ENCODE peak calls at places on chromosome 6, in seven cellular contexts. M is NCI-H1092 treated with DMSO at 0.1 percent for 48 hours, G is T follicular helper cell, X is uterus, B is T47D, L is NCI-H2171 treated with DMSO at 0.1 percent for 48 hours, Z is activated T-cell treated with anti-CD3 and anti-CD28 coated beads for 48 hours. P is an unnamed sample.
A peak's percentile ranks its signal among the peaks of the same experiment; 100 is the strongest.

GRCh38 chr6:162074641-162075040 is 652.9 kb downstream of the PRKN start:
- DNase-seq in Z (no peak), M (no peak), L (no peak), B (no peak), X (no peak), G (no peak), P (no peak)

GRCh38 chr6:42197574-42198362 is 3.0 kb upstream of the GUCA1B start:
- DNase-seq in Z (no peak), M (no peak), B (no peak), G (no peak), L (peak; percentile 91), X (peak; percentile 70), P (no peak)

GRCh38 chr6:141105481-141105880 is 1027.2 kb upstream of the GJE1 start:
- DNase-seq in X (no peak), B (no peak), Z (no peak), L (peak; percentile 46), M (no peak), G (no peak), P (no peak)

GRCh38 chr6:82843291-82843885 is 222.3 kb downstream of the UBE3D start:
- DNase-seq in L (no peak), M (no peak), G (no peak), B (no peak), Z (no peak), X (no peak), P (no peak)

GRCh38 chr6:137852346-137852745 is 14.7 kb upstream of the TNFAIP3 start:
- DNase-seq in X (no peak), B (no peak), L (no peak), Z (no peak), G (no peak), M (no peak), P (no peak)

GRCh38 chr6:1949533-1949932 is 295.9 kb downstream of the GMDS start:
- DNase-seq in B (no peak), L (no peak), Z (no peak), X (no peak), G (no peak), M (no peak), P (no peak)

GRCh38 chr6:71190809-71191208 is 97.8 kb upstream of the OGFRL1 start:
- DNase-seq in M (peak; percentile 11), X (no peak), B (no peak), Z (no peak), L (peak; percentile 10), G (no peak), P (no peak)

GRCh38 chr6:121595646-121596045 is 160.2 kb downstream of the GJA1 start:
- DNase-seq in B (no peak), Z (no peak), M (no peak), X (no peak), L (no peak), G (no peak), P (no peak)

GRCh38 chr6:158660331-158660730 is 10.5 kb downstream of the SYTL3 start:
- DNase-seq in G (no peak), X (no peak), L (peak; percentile 53), M (peak; percentile 42), B (no peak), Z (no peak), P (no peak)

GRCh38 chr6:158374020-158374419 is 61.8 kb downstream of the TULP4 start:
- DNase-seq in X (no peak), B (no peak), M (no peak), Z (no peak), G (no peak), L (no peak), P (no peak)

GRCh38 chr6:122381494-122382083 is 17.9 kb upstream of the HSF2 start:
- DNase-seq in X (peak; percentile 63), M (peak; percentile 47), G (peak; percentile 45), L (peak; percentile 70), Z (peak; percentile 41), B (no peak), P (peak; percentile 47)

GRCh38 chr6:146968041-146968760 is 236.0 kb upstream of the STXBP5 start:
- DNase-seq in G (no peak), Z (no peak), L (peak; percentile 76), M (no peak), X (no peak), B (peak; percentile 10), P (peak; percentile 42)

GRCh38 chr6:3919130-3919628 is 70.0 kb downstream of the FAM50B start:
- DNase-seq in L (peak; percentile 70), X (no peak), Z (no peak), M (no peak), G (no peak), B (no peak), P (no peak)

GRCh38 chr6:36135053-36135731 is 4.9 kb downstream of the MAPK13 start:
- DNase-seq in L (peak; percentile 59), X (no peak), G (no peak), Z (no peak), M (no peak), B (no peak), P (no peak)

GRCh38 chr6:157791461-157791860 is 31.6 kb upstream of the SNX9 start:
- DNase-seq in X (no peak), M (peak; percentile 61), L (peak; percentile 73), B (no peak), G (no peak), Z (no peak), P (no peak)

GRCh38 chr6:14763139-14763538 is 482.7 kb upstream of the JARID2 start:
- DNase-seq in B (no peak), X (no peak), M (no peak), L (peak; percentile 72), Z (no peak), G (no peak), P (no peak)

GRCh38 chr6:63352587-63353281 is 33.0 kb upstream of the LGSN start:
- DNase-seq in L (no peak), Z (no peak), X (peak; percentile 26), B (no peak), G (no peak), M (no peak), P (no peak)

GRCh38 chr6:5937936-5938706 is 68.6 kb downstream of the NRN1 start:
- DNase-seq in Z (no peak), M (no peak), L (no peak), B (no peak), G (no peak), X (no peak), P (no peak)

GRCh38 chr6:45609141-45609638 is 231.5 kb upstream of the SUPT3H start:
- DNase-seq in M (no peak), Z (no peak), B (no peak), X (no peak), L (no peak), G (no peak), P (no peak)

GRCh38 chr6:109790131-109790530 is 99.0 kb downstream of the FIG4 start:
- DNase-seq in X (no peak), M (no peak), Z (no peak), G (no peak), L (no peak), B (no peak), P (no peak)

GRCh38 chr6:36277946-36278465 is 8.1 kb downstream of the PNPLA1 start:
- DNase-seq in Z (no peak), X (no peak), L (no peak), G (no peak), M (no peak), B (no peak), P (no peak)

GRCh38 chr6:140174509-140174908 is 800.1 kb upstream of the CITED2 start:
- DNase-seq in Z (no peak), M (no peak), X (no peak), B (no peak), L (no peak), G (no peak), P (peak; percentile 17)

GRCh38 chr6:1864496-1864895 is 254.8 kb downstream of the FOXC1 start:
- DNase-seq in X (no peak), M (peak; percentile 0), L (peak; percentile 85), B (no peak), G (no peak), Z (no peak), P (no peak)

GRCh38 chr6:69096681-69097080 is 461.6 kb downstream of the ADGRB3 start:
- DNase-seq in L (no peak), Z (no peak), X (no peak), B (no peak), G (no peak), M (no peak), P (no peak)

GRCh38 chr6:165883851-165884640 is 221.0 kb upstream of the PDE10A start:
- DNase-seq in L (peak; percentile 1), G (no peak), M (no peak), B (no peak), Z (no peak), X (no peak), P (no peak)

GRCh38 chr6:22765015-22765414 is 195.6 kb downstream of the HDGFL1 start:
- DNase-seq in G (no peak), M (no peak), L (no peak), B (no peak), Z (no peak), X (no peak), P (no peak)

GRCh38 chr6:139277161-139277560 is 14.6 kb downstream of the TXLNB start:
- DNase-seq in G (no peak), B (no peak), L (no peak), X (no peak), Z (no peak), M (no peak), P (no peak)

GRCh38 chr6:145070791-145071190 is 664.5 kb downstream of the EPM2A start:
- DNase-seq in M (no peak), L (no peak), X (no peak), B (no peak), Z (no peak), G (no peak), P (no peak)

GRCh38 chr6:129105035-129105434 is 222.1 kb downstream of the LAMA2 start:
- DNase-seq in Z (no peak), X (no peak), B (no peak), G (no peak), L (no peak), M (no peak), P (no peak)

GRCh38 chr6:44416103-44416502 is 28.6 kb downstream of the CDC5L start:
- DNase-seq in X (no peak), L (no peak), B (no peak), G (no peak), Z (no peak), M (no peak), P (peak; percentile 7)

GRCh38 chr6:107101661-107102413 is 13.5 kb downstream of the BEND3 start:
- DNase-seq in M (peak; percentile 68), Z (no peak), G (no peak), L (no peak), X (no peak), B (no peak), P (no peak)

GRCh38 chr6:41386594-41386993 is 51.2 kb downstream of the NCR2 start:
- DNase-seq in X (no peak), B (no peak), M (no peak), L (no peak), G (no peak), Z (no peak), P (no peak)

GRCh38 chr6:47047479-47048411 is 5.6 kb upstream of the ADGRF1 start:
- DNase-seq in M (peak; percentile 61), G (no peak), X (peak; percentile 44), L (peak; percentile 85), Z (no peak), B (peak; percentile 31), P (peak; percentile 83)

GRCh38 chr6:40810176-40810575 is 223.0 kb upstream of the LRFN2 start:
- DNase-seq in G (no peak), X (no peak), M (no peak), B (no peak), L (no peak), Z (no peak), P (no peak)

P was measured in Panc1.